ENCODE peak calls at places on chromosomes 3 and 15, in four cellular contexts. Z is HepG2, S is ovary, V is heart left ventricle. I is an unnamed sample.

GRCh38 chr3:123036352-123037014 is 8.9 kb upstream of the SEMA5B start:
- DNase-seq in S (no peak), V (no peak), Z (peak; percentile 24), I (peak; percentile 18)

GRCh38 chr15:54803139-54803808 is 393.5 kb downstream of the RSL24D1 start:
- DNase-seq in S (no peak), Z (no peak), V (no peak), I (no peak)

GRCh38 chr3:193214445-193214844 is 26.6 kb upstream of the PLAAT1 start:
- DNase-seq in Z (no peak), S (no peak), V (no peak), I (no peak)

GRCh38 chr3:195893516-195893915 is 14.8 kb downstream of the TNK2 start:
- DNase-seq in S (no peak), Z (no peak), V (no peak), I (no peak)

GRCh38 chr3:16658004-16658932 is 53.0 kb upstream of the DAZL start:
- DNase-seq in V (no peak), Z (no peak), S (no peak), I (no peak)

GRCh38 chr3:129398803-129399144 is 29.7 kb downstream of the EFCAB12 start:
- DNase-seq in S (no peak), V (no peak), Z (no peak), I (no peak)

GRCh38 chr3:4885322-4885721 is 93.9 kb upstream of the BHLHE40 start:
- DNase-seq in S (no peak), Z (no peak), V (no peak), I (no peak)

GRCh38 chr3:73270839-73271483 is 209.5 kb downstream of the EBLN2 start:
- DNase-seq in V (no peak), Z (no peak), S (no peak), I (no peak)

GRCh38 chr15:68051109-68051508 is 3.0 kb upstream of the PIAS1 start:
- DNase-seq in S (no peak), Z (no peak), V (no peak), I (no peak)

GRCh38 chr15:70722266-70723123 is 40.9 kb downstream of the UACA start:
- DNase-seq in Z (peak; percentile 35), S (no peak), V (no peak), I (no peak)

GRCh38 chr3:40170395-40170794 is 139.1 kb upstream of the EIF1B start:
- DNase-seq in V (no peak), S (no peak), Z (no peak), I (no peak)

GRCh38 chr3:123027292-123028232 is at the start of gene SEMA5B:
- DNase-seq in S (peak; percentile 42), Z (no peak), V (peak; percentile 38), I (no peak)

GRCh38 chr15:78069052-78069414 is 8.5 kb downstream of the TBC1D2B start:
- DNase-seq in S (no peak), Z (no peak), V (no peak), I (no peak)

DNA sequence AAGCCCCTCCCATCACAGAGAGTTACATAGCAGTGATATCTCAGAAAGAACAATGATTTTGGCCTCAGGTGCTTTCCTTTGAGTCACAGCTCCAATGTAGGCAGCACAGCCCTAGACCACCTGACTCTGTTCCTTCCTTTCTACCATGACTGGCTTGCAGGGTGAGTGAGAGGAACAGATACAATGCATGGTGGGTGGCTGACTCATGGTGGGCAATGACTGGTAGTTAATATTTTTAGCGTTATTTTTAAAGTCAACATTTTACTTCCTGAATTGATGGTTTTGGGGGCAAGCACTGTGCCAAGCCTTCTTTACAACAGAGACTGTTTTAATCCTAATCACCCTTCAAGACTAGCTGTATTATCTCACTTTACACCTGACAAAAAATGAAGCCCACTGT is 32.8 kb upstream of the ST3GAL6 start:
- DNase-seq in S (no peak), V (no peak), Z (no peak), I (no peak)
- TF ChIP-seq POLR2A in S (no peak), V (no peak), Z (no peak), I (no peak)

GRCh38 chr3:45009868-45010267 is 16.2 kb upstream of the CLEC3B start:
- DNase-seq in S (no peak), V (no peak), Z (no peak), I (no peak)

GRCh38 chr3:45012577-45012976 is 13.5 kb upstream of the CLEC3B start:
- DNase-seq in S (no peak), Z (no peak), V (no peak), I (no peak)

GRCh38 chr3:45008117-45008516 is 18.0 kb upstream of the CLEC3B start:
- DNase-seq in Z (no peak), V (no peak), S (no peak), I (no peak)

GRCh38 chr3:45010718-45011355 is 15.3 kb upstream of the CLEC3B start:
- DNase-seq in V (no peak), S (no peak), Z (no peak), I (peak; percentile 51)

DNA sequence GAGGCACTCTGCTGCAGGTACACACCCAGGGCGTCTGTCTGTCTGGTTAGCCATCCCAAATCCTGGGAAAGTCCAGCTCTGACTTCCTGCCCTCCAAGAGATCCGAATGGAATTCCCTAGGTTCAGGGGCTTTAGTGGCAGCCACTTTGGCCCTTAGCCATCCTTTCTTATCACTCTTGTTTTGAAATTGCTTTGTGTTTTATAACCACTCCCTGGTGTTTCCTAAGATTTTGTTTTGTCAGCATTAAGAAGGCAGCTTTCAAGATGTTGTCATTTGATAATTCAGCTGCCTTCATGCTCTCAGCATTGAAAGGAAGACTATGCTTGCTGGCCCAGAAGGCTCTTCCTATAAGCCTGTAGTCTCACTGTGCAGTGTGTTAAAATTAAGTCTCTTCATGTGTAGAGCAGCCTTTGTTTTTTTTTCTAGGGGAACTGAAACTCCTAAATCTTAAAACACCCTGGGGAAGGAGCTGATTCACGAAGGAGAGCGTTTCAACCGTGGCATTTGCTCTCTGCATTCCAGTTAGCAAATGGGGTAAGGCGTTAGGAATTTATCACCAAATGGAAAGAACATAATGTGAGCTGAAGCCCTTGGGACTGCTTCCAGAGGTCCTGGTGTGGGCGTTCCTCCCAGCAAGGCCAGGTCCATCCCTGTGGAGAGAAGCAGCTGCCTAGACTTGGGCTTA is 14.2 kb upstream of the CLEC3B start:
- DNase-seq in S (peak; percentile 82), V (peak; percentile 79), Z (no peak), I (peak; percentile 46)
- H3K27ac ChIP-seq in S (peak overlapping the region; percentile 69), V (peak overlapping the region; percentile 80), Z (no peak overlapping the region), I (peak overlapping the region; percentile 89)

GRCh38 chr3:71050133-71050520 is 533.4 kb downstream of the FOXP1 start:
- DNase-seq in V (no peak), S (no peak), Z (peak; percentile 63), I (no peak)
- H3K4me3 ChIP-seq in V (no peak overlapping the region), S (no peak overlapping the region), Z (no peak overlapping the region), I (no peak overlapping the region)

GRCh38 chr3:114404590-114404989 is 110.8 kb downstream of the TIGIT start:
- DNase-seq in S (no peak), V (no peak), Z (no peak), I (no peak)
- TF ChIP-seq POLR2A in S (no peak), V (no peak), Z (no peak), I (no peak)

GRCh38 chr3:121836069-121836468 is 1.1 kb downstream of the EAF2 start:
- DNase-seq in V (no peak), Z (no peak), S (no peak), I (no peak)
- H3K27ac ChIP-seq in V (no peak overlapping the region), Z (no peak overlapping the region), S (no peak overlapping the region), I (no peak overlapping the region)

GRCh38 chr3:172676208-172676920 is 34.5 kb downstream of the NCEH1 start:
- DNase-seq in Z (no peak), S (no peak), V (peak; percentile 16), I (no peak)
- H3K4me3 ChIP-seq in Z (no peak overlapping the region), S (no peak overlapping the region), V (no peak overlapping the region), I (no peak overlapping the region)

DNA sequence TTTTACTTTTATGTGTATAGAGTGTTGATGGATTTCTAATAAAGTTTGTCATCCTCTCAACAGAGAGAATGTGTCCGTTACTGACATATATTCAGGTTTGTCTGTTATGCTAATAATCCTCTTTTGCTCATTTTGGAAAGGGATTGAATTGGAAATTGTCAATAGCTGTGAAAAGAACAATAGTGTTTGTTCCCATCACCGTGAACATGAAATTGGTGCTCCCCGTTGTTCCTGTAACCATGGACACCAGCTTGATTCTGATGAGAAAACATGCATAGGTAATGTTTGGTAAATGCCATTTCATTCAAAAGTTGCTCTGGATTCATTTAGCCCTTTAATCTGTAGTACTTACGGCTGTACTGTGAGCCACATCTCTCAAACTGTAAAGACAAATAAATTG is 707.0 kb upstream of the GOLIM4 start:
- DNase-seq in S (no peak), Z (no peak), V (no peak), I (no peak)
- TF ChIP-seq POLR2A in S (no peak), Z (no peak), V (no peak), I (no peak)

GRCh38 chr3:130746296-130747039 is at the start of gene PIK3R4:
- DNase-seq in Z (peak; percentile 98), S (peak; percentile 95), V (peak; percentile 95), I (peak; percentile 90)

GRCh38 chr3:130743354-130743753 is 3.3 kb downstream of the PIK3R4 start:
- DNase-seq in S (no peak), Z (no peak), V (no peak), I (no peak)

GRCh38 chr3:130748520-130748919 is 1.9 kb upstream of the PIK3R4 start:
- DNase-seq in Z (no peak), V (no peak), S (no peak), I (no peak)

DNA sequence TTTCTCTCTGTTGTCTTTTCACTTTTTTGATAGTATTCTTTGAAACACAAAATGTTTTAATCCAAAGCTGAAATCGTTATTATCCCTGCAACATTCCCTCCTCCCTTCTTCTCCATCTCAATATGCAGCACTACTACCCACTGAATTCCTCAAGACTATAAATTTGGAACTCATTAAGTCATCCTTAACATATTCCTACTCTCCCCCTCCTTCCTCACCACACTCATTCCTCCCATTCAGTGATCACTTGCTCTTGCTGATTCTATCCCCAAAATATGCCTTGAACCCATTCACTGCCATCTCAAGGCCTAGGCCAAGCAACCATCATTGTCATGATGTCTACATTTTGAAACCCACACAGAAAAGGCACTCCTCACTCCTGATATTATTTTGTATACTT is 2.4 kb upstream of the PIK3R4 start:
- DNase-seq in Z (no peak), V (no peak), S (no peak), I (no peak)
- H3K27ac ChIP-seq in Z (no peak overlapping the region), V (no peak overlapping the region), S (no peak overlapping the region), I (peak overlapping the region; percentile 92)

GRCh38 chr15:51348688-51349087 is 7.2 kb downstream of the GLDN start:
- DNase-seq in Z (no peak), S (no peak), V (no peak), I (no peak)
- H3K4me3 ChIP-seq in Z (no peak overlapping the region), S (no peak overlapping the region), V (no peak overlapping the region), I (no peak overlapping the region)

I was measured in gastrocnemius medialis.